ENCODE peak calls at places on chromosomes 16 and 17, in five cellular contexts. S is activated T-cell treated with anti-CD3 and anti-CD28 coated beads for 24 hours; F is CD8-positive, alpha-beta memory T cell; K is T-helper 1 cell; T is osteocyte. U is an unnamed sample.

GRCh38 chr17:50557265-50558029 is 3.1 kb upstream of the CACNA1G start:
- DNase-seq in S (no peak), F (no peak), K (no peak), T (no peak), U (no peak)

GRCh38 chr16:1458977-1459341 is 14.6 kb upstream of the CCDC154 start:
- DNase-seq in S (no peak), F (no peak), K (no peak), T (no peak), U (no peak)

GRCh38 chr16:56812884-56813283 is 52.1 kb upstream of the SLC12A3 start:
- DNase-seq in S (no peak), F (no peak), K (no peak), T (no peak), U (no peak)

GRCh38 chr16:48232459-48233040 is 11.6 kb upstream of the LONP2 start:
- DNase-seq in S (no peak), F (no peak), K (no peak), T (no peak), U (no peak)

GRCh38 chr16:30567991-30568638 is 3.4 kb downstream of the ZNF688 start:
- DNase-seq in S (no peak), F (peak; percentile 26), K (no peak), T (no peak), U (peak; percentile 67)

GRCh38 chr17:14525551-14526455 is 224.9 kb downstream of the HS3ST3B1 start:
- DNase-seq in S (no peak), F (no peak), K (no peak), T (no peak), U (no peak)

GRCh38 chr17:79506955-79507354 is 103.9 kb downstream of the RBFOX3 start:
- DNase-seq in S (no peak), F (no peak), K (no peak), T (no peak), U (no peak)

GRCh38 chr17:79746955-79747507 is 16.3 kb downstream of the ENPP7 start:
- DNase-seq in S (no peak), F (no peak), K (no peak), T (no peak), U (no peak)

GRCh38 chr17:20151174-20151573 is 142.0 kb downstream of the SPECC1 start:
- DNase-seq in S (no peak), F (no peak), K (no peak), T (no peak), U (no peak)